ENCODE peak calls at places on chromosome 5, in nine cellular contexts. M is posterior cingulate gyrus, F is aorta, W is PC-9, J is stomach, H is activated T-cell treated with anti-CD3 and anti-CD28 coated beads for 1 hour, S is RWPE1, O is NCI-H1417, V is HT1080. X is an unnamed sample.

GRCh38 chr5:136998864-136999263 is 500.3 kb downstream of the SPOCK1 start:
- DNase-seq in M (no peak), W (no peak), O (peak), H (no peak), F (no peak), V (no peak), S (no peak), J (no peak), X (peak)

GRCh38 chr5:67194169-67194568 is 2.4 kb downstream of the CD180 start:
- DNase-seq in V (no peak), H (no peak), M (no peak), J (no peak), W (no peak), O (no peak), S (no peak), F (no peak), X (no peak)

GRCh38 chr5:5017827-5018559 is 122.1 kb upstream of the ADAMTS16 start:
- DNase-seq in H (no peak), S (no peak), F (no peak), W (no peak), J (no peak), V (peak), M (no peak), O (no peak), X (no peak)

GRCh38 chr5:39755986-39756385 is 331.2 kb upstream of the DAB2 start:
- DNase-seq in W (peak), F (no peak), M (no peak), O (no peak), H (no peak), V (peak), J (no peak), S (peak), X (no peak)

GRCh38 chr5:95730730-95731570 is at the start of gene RHOBTB3:
- DNase-seq in H (peak), F (peak), O (peak), J (peak), M (peak), S (peak), W (peak), V (peak), X (peak)

GRCh38 chr5:159424123-159424522 is 93.8 kb upstream of the IL12B start:
- DNase-seq in O (no peak), J (no peak), S (no peak), F (no peak), V (no peak), W (no peak), M (no peak), H (no peak), X (no peak)

GRCh38 chr5:14663734-14664269 is 716 bp upstream of the OTULIN start:
- DNase-seq in W (no peak), M (no peak), F (no peak), H (no peak), J (no peak), O (no peak), S (no peak), V (peak), X (peak)

GRCh38 chr5:81068063-81068462 is 107.9 kb downstream of the RASGRF2 start:
- DNase-seq in W (no peak), O (no peak), M (no peak), F (no peak), S (no peak), V (no peak), H (no peak), J (no peak), X (no peak)

GRCh38 chr5:88840497-88840896 is 42.5 kb downstream of the MEF2C start:
- DNase-seq in O (no peak), V (no peak), M (no peak), H (no peak), S (no peak), J (no peak), F (no peak), W (no peak), X (no peak)

GRCh38 chr5:15550502-15551115 is 50.6 kb downstream of the FBXL7 start:
- DNase-seq in S (no peak), O (no peak), W (no peak), J (no peak), M (no peak), V (no peak), F (no peak), H (no peak), X (no peak)

GRCh38 chr5:122029818-122030217 is 48.2 kb downstream of the LOX start:
- DNase-seq in F (no peak), O (no peak), J (no peak), W (no peak), V (no peak), S (no peak), H (no peak), M (no peak), X (no peak)

GRCh38 chr5:96037128-96037527 is 75.5 kb upstream of the ELL2 start:
- DNase-seq in M (no peak), J (no peak), W (no peak), F (no peak), S (no peak), O (no peak), V (peak), H (no peak), X (no peak)

GRCh38 chr5:138033916-138034315 is 1.0 kb upstream of the FAM13B start:
- DNase-seq in H (no peak), M (no peak), J (no peak), O (no peak), F (no peak), V (peak), S (peak), W (no peak), X (no peak)

GRCh38 chr5:174323878-174324281 is 278.4 kb downstream of the NSG2 start:
- DNase-seq in H (no peak), V (peak), W (peak), O (peak), M (no peak), S (peak), F (no peak), J (no peak), X (no peak)

GRCh38 chr5:119410448-119411170 is 41.7 kb upstream of the HSD17B4 start:
- DNase-seq in V (no peak), F (no peak), W (no peak), O (no peak), J (no peak), M (no peak), H (no peak), S (no peak), X (no peak)

GRCh38 chr5:148542812-148543211 is 111.5 kb downstream of the HTR4 start:
- DNase-seq in F (no peak), W (no peak), M (no peak), V (peak), J (no peak), O (no peak), H (no peak), S (no peak), X (no peak)

GRCh38 chr5:621341-621761 is 9.2 kb downstream of the CEP72 start:
- DNase-seq in H (no peak), M (no peak), J (no peak), V (no peak), O (no peak), S (no peak), W (no peak), F (peak), X (no peak)

GRCh38 chr5:10257870-10258269 is 7.8 kb downstream of the CCT5 start:
- DNase-seq in S (no peak), W (no peak), M (no peak), V (no peak), J (no peak), F (no peak), H (no peak), O (no peak), X (no peak)

GRCh38 chr5:83564069-83564749 is 92.7 kb downstream of the VCAN start:
- DNase-seq in S (peak), H (no peak), F (no peak), W (no peak), O (no peak), V (peak), J (no peak), M (no peak), X (no peak)

GRCh38 chr5:102794047-102794446 is 38.9 kb downstream of the PAM start:
- DNase-seq in S (no peak), H (no peak), V (no peak), F (no peak), M (no peak), O (no peak), W (no peak), J (no peak), X (no peak)

GRCh38 chr5:162817381-162817780 is 620.0 kb upstream of the CCNG1 start:
- DNase-seq in J (no peak), F (no peak), W (no peak), S (no peak), O (no peak), H (no peak), V (peak), M (no peak), X (no peak)

GRCh38 chr5:140821375-140822280 is at the start of gene PCDHA5:
- DNase-seq in M (no peak), O (no peak), W (no peak), J (no peak), V (peak), H (no peak), F (peak), S (no peak), X (peak)

GRCh38 chr5:139600336-139600949 is 39.3 kb downstream of the UBE2D2 start:
- DNase-seq in H (no peak), M (no peak), V (peak), J (no peak), F (no peak), S (peak), O (no peak), W (no peak), X (no peak)

GRCh38 chr5:96222129-96222528 is 210.9 kb downstream of the PCSK1 start:
- DNase-seq in V (no peak), J (no peak), F (no peak), M (no peak), O (no peak), W (no peak), H (no peak), S (no peak), X (no peak)

GRCh38 chr5:178267876-178268275 is 35.3 kb upstream of the PHYKPL start:
- DNase-seq in F (no peak), O (no peak), W (no peak), H (no peak), S (no peak), M (no peak), V (no peak), J (no peak), X (no peak)

GRCh38 chr5:128836571-128836970 is 128.7 kb upstream of the SLC27A6 start:
- DNase-seq in W (no peak), F (no peak), M (no peak), V (no peak), J (no peak), H (no peak), S (no peak), O (no peak), X (no peak)

GRCh38 chr5:135221696-135222095 is 177.3 kb downstream of the MACROH2A1 start:
- DNase-seq in J (peak), S (no peak), F (no peak), W (no peak), H (no peak), V (no peak), O (no peak), M (no peak), X (no peak)

GRCh38 chr5:135112008-135112670 is 78.1 kb upstream of the PITX1 start:
- DNase-seq in V (no peak), M (no peak), J (no peak), O (no peak), S (peak), H (no peak), W (no peak), F (peak), X (no peak)

GRCh38 chr5:9895305-9895650 is 265.1 kb upstream of the TAS2R1 start:
- DNase-seq in F (no peak), S (no peak), J (no peak), H (no peak), W (no peak), M (no peak), O (no peak), V (no peak), X (no peak)

GRCh38 chr5:138911441-138911840 is 36.3 kb upstream of the LRRTM2 start:
- DNase-seq in W (no peak), F (no peak), J (no peak), V (no peak), H (no peak), O (no peak), M (no peak), S (no peak), X (no peak)

GRCh38 chr5:53253421-53253871 is 143.9 kb upstream of the MOCS2 start:
- DNase-seq in H (no peak), F (no peak), M (no peak), O (no peak), W (peak), S (peak), V (peak), J (no peak), X (no peak)

GRCh38 chr5:136375920-136376319 is 10.6 kb upstream of the TRPC7 start:
- DNase-seq in O (no peak), M (no peak), S (no peak), J (no peak), H (no peak), F (no peak), V (no peak), W (no peak), X (no peak)

GRCh38 chr5:145847499-145848497 is 12.7 kb upstream of the PRELID2 start:
- DNase-seq in V (peak), H (no peak), S (peak), O (no peak), M (no peak), W (peak), F (no peak), J (no peak), X (no peak)

GRCh38 chr5:172456076-172456800 is 1.9 kb upstream of the SH3PXD2B start:
- DNase-seq in S (no peak), V (no peak), H (no peak), M (no peak), F (no peak), O (no peak), W (no peak), J (no peak), X (no peak)

GRCh38 chr5:68250662-68251298 is 35.2 kb downstream of the PIK3R1 start:
- DNase-seq in V (no peak), F (no peak), J (no peak), W (no peak), S (no peak), O (no peak), M (no peak), H (no peak), X (no peak)

GRCh38 chr5:171469336-171469735 is 49.9 kb downstream of the FGF18 start:
- DNase-seq in W (no peak), S (no peak), F (peak), O (peak), V (no peak), H (no peak), M (no peak), J (no peak), X (no peak)

GRCh38 chr5:132180134-132180745 is 47.4 kb downstream of the P4HA2 start:
- DNase-seq in M (no peak), J (no peak), H (no peak), W (peak), O (no peak), S (peak), F (no peak), V (peak), X (no peak)

GRCh38 chr5:158943057-158943456 is 156.7 kb downstream of the EBF1 start:
- DNase-seq in H (no peak), W (no peak), M (no peak), O (no peak), F (peak), S (peak), J (no peak), V (peak), X (no peak)

GRCh38 chr5:159094745-159095144 is 5.0 kb downstream of the EBF1 start:
- DNase-seq in S (peak), O (peak), F (peak), J (peak), V (peak), H (peak), M (no peak), W (peak), X (no peak)